ENCODE peak calls at places on chromosomes 12 and 14, in six cellular contexts. B, K, G, I, L and U are unnamed samples.

GRCh38 chr12:91687052-91688017 is 458.3 kb downstream of the BTG1 start:
- DNase-seq in L (no peak), B (no peak), K (no peak), I (no peak), G (no peak), U (peak)

GRCh38 chr12:76762556-76762955 is 1.4 kb upstream of the ZDHHC17 start:
- DNase-seq in L (no peak), K (no peak), I (peak), B (no peak), G (peak), U (no peak)

GRCh38 chr12:5846950-5847349 is 98.1 kb downstream of the ANO2 start:
- DNase-seq in G (no peak), I (no peak), K (no peak), B (no peak), L (no peak), U (no peak)

GRCh38 chr12:46774011-46774633 is 51.7 kb downstream of the SLC38A4 start:
- DNase-seq in B (peak), K (peak), I (no peak), G (no peak), L (no peak), U (no peak)

GRCh38 chr14:100930270-100930669 is 26.7 kb upstream of the RTL1 start:
- DNase-seq in I (no peak), L (no peak), K (no peak), G (no peak), B (no peak), U (no peak)

GRCh38 chr12:75650989-75651695 is 139.7 kb upstream of the KRR1 start:
- DNase-seq in B (peak), I (no peak), K (no peak), G (no peak), L (peak), U (no peak)

GRCh38 chr14:54784657-54785056 is 118.0 kb downstream of the GCH1 start:
- DNase-seq in G (no peak), K (no peak), L (peak), B (no peak), I (no peak), U (no peak)

GRCh38 chr12:1972856-1973317 is 31.4 kb downstream of the DCP1B start:
- DNase-seq in I (peak), L (no peak), K (peak), B (peak), G (no peak), U (no peak)

GRCh38 chr12:127809236-127809635 is 457.7 kb upstream of the TMEM132C start:
- DNase-seq in K (no peak), L (no peak), G (no peak), I (peak), B (no peak), U (no peak)

GRCh38 chr14:22982013-22982476 is 306 bp downstream of the AJUBA start:
- DNase-seq in B (no peak), I (no peak), G (no peak), L (no peak), K (no peak), U (no peak)

GRCh38 chr12:117076410-117077372 is 22.5 kb downstream of the TESC start:
- DNase-seq in K (no peak), L (no peak), B (no peak), I (no peak), G (no peak), U (no peak)

GRCh38 chr14:29865299-29865698 is 62.3 kb downstream of the PRKD1 start:
- DNase-seq in B (no peak), L (no peak), G (no peak), I (peak), K (no peak), U (no peak)

GRCh38 chr14:75383721-75384120 is 44.1 kb upstream of the JDP2 start:
- DNase-seq in K (no peak), G (no peak), I (no peak), B (no peak), L (no peak), U (no peak)

GRCh38 chr14:75379930-75380270 is 47.9 kb upstream of the JDP2 start:
- DNase-seq in B (no peak), L (no peak), K (no peak), G (no peak), I (no peak), U (no peak)

GRCh38 chr14:75379246-75379929 is 48.4 kb upstream of the JDP2 start:
- DNase-seq in I (no peak), K (no peak), G (peak), B (no peak), L (no peak), U (no peak)

GRCh38 chr14:75381642-75382041 is 46.2 kb upstream of the JDP2 start:
- DNase-seq in I (no peak), K (no peak), B (no peak), L (no peak), G (no peak), U (no peak)

DNA sequence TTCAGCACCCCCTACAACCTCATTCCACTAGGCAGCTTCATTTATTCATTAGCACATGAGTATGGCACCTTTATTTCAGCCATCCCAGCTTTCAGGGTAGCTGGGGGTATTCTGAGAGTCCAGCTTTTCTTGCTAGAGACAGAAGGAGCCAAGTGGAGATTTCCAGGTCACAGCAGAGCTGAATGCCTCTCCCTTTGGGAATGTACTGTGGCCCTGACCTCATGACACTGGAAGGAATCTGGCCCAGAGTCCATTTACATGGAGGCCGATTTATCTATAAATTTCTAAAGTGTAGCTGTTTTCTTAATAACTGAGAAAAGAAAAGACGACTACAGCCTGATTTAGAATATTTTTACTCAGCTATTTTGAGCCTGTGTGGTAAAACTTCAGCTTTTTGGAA is 47.2 kb upstream of the JDP2 start:
- DNase-seq in G (no peak), B (no peak), L (no peak), K (no peak), I (no peak), U (no peak)
- H2AFZ ChIP-seq in G (no peak), B (no peak), L (no peak), K (no peak), I (no peak), U (no peak)

GRCh38 chr12:120651821-120652220 is 11.4 kb downstream of the CABP1 start:
- DNase-seq in K (peak), B (peak), I (peak), L (no peak), G (peak), U (no peak)

GRCh38 chr12:120652671-120653435 is 12.4 kb downstream of the CABP1 start:
- DNase-seq in L (no peak), I (no peak), K (no peak), B (no peak), G (no peak), U (no peak)

GRCh38 chr12:120650249-120650690 is 9.8 kb downstream of the CABP1 start:
- DNase-seq in K (no peak), B (no peak), G (no peak), L (no peak), I (no peak), U (no peak)

GRCh38 chr12:120647375-120647755 is 6.9 kb downstream of the CABP1 start:
- DNase-seq in I (no peak), G (no peak), B (no peak), K (no peak), L (no peak), U (no peak)

DNA sequence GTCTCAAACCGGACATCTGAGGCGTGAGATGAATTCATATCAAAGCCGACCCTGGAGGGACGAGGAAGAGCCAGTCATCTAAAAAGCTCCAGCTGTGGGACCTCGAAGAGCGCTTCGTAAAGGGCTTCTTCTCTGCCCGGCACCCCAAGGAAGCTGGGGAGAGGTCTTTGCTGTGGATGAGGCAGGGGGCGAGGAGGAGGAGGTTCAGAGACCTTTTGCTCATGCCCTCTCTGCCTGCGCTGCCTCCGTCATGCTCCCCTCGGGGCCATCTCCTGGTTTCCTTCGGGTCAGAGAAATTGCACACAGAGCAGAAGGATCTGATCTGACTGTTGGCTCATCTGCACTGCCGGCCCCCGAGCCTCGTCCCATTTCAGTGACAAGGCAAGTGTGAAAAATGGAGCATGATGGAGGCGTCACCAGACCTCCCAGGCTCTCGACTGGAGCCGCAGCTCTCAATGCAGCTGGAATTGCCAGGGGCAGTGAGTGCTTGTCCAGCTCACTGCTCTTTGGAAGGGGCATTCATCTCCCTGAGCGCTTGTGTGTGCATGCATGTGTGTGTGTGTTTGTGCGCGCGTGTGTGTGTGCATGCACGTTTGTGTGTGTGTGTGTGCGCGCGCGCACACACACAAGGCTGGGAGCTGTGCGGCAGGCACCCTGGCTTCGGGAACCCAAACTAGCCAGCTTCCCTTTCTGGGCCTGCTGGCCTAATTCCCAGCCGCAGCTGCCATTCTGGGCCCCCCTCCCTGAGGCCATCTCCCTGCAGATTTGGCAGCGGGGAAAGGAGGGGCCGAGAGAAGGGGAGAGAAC is 9.2 kb downstream of the CABP1 start:
- DNase-seq in K (peak), G (peak), L (peak), I (peak), B (no peak), U (no peak)
- H2AFZ ChIP-seq in K (peak), G (peak), L (peak), I (no peak), B (no peak), U (peak)

GRCh38 chr12:47808574-47809380 is 10.9 kb downstream of the HDAC7 start:
- DNase-seq in I (no peak), G (peak), L (no peak), K (peak), B (no peak), U (no peak)
- H2AFZ ChIP-seq in I (no peak), G (no peak), L (no peak), K (no peak), B (no peak), U (no peak)

GRCh38 chr14:63647696-63648410 is 6.2 kb upstream of the WDR89 start:
- DNase-seq in I (no peak), G (no peak), K (peak), B (no peak), L (no peak), U (no peak)
- H2AFZ ChIP-seq in I (no peak), G (no peak), K (no peak), B (no peak), L (no peak), U (no peak)

GRCh38 chr14:61226015-61226654 is 55.0 kb downstream of the TMEM30B start:
- DNase-seq in L (no peak), G (no peak), I (no peak), B (no peak), K (peak), U (no peak)

GRCh38 chr14:61227893-61228591 is 53.1 kb downstream of the TMEM30B start:
- DNase-seq in B (no peak), G (no peak), L (no peak), K (no peak), I (no peak), U (no peak)

GRCh38 chr14:61223552-61223951 is 57.6 kb downstream of the TMEM30B start:
- DNase-seq in L (no peak), G (no peak), I (no peak), B (no peak), K (no peak), U (no peak)

GRCh38 chr14:61222388-61222787 is 58.8 kb downstream of the TMEM30B start:
- DNase-seq in B (no peak), G (no peak), I (no peak), L (no peak), K (no peak), U (no peak)

GRCh38 chr14:61225304-61225703 is 55.8 kb downstream of the TMEM30B start:
- DNase-seq in L (no peak), I (no peak), B (no peak), K (no peak), G (no peak), U (no peak)
- H2AFZ ChIP-seq in L (no peak), I (no peak), B (no peak), K (peak), G (no peak), U (no peak)

GRCh38 chr12:54566792-54567191 is 17.4 kb downstream of the PDE1B start:
- DNase-seq in G (no peak), K (no peak), I (no peak), B (no peak), L (no peak), U (no peak)
- H2AFZ ChIP-seq in G (no peak), K (no peak), I (no peak), B (no peak), L (no peak), U (no peak)

GRCh38 chr14:103871596-103872480 is 24.5 kb upstream of the PPP1R13B start:
- DNase-seq in B (no peak), K (no peak), G (peak), I (peak), L (no peak), U (no peak)
- H2AFZ ChIP-seq in B (no peak), K (peak), G (peak), I (peak), L (no peak), U (no peak)

DNA sequence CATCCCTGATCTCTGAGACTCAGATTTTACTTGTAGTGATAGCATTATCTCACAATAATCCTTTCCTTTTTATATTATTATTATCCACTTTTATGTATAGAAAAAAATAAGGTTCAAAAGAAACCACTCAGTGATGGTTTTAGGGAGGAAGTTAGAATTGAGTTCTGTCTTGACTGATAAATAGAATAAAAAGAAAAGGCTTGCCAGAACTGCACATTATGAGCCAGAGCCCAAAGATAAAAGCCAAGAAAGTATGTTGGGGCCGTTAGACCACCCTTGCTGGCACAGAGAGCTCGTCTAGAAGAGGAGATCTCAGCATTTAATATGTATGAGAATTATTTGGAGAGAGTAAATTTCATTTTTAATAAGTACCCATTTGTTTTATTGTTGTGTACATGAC is 103.2 kb downstream of the TSPAN8 start:
- DNase-seq in B (no peak), K (no peak), G (no peak), L (no peak), I (no peak), U (no peak)
- H2AFZ ChIP-seq in B (no peak), K (no peak), G (no peak), L (no peak), I (no peak), U (no peak)

GRCh38 chr12:40769846-40770245 is 77.6 kb downstream of the CNTN1 start:
- DNase-seq in I (no peak), B (no peak), K (no peak), G (no peak), L (no peak), U (no peak)
- H2AFZ ChIP-seq in I (no peak), B (no peak), K (no peak), G (no peak), L (no peak), U (no peak)